ENCODE peak calls at places on chromosome 1, in ten cellular contexts. Z is activated naive CD8-positive, alpha-beta T cell treated with anti-CD3 and anti-CD28 coated beads for 36 hours; X is HEK293T; J is type B pancreatic cell; T is effector memory CD8-positive, alpha-beta T cell; U is prostate gland; C is NCI-H2081; W is fibroblast of the aortic adventitia; O is RCC 7860; M is NCI-H1092. H is an unnamed sample.

GRCh38 chr1:166129006-166129405 is 37.8 kb downstream of the FAM78B start:
- DNase-seq in Z (no peak), X (no peak), J (no peak), T (no peak), U (no peak), C (peak; percentile 37), W (no peak), O (no peak), M (no peak), H (no peak)

GRCh38 chr1:207935166-207935583 is 24.2 kb upstream of the CD34 start:
- DNase-seq in Z (no peak), X (no peak), J (no peak), T (no peak), U (no peak), C (no peak), W (no peak), O (peak; percentile 63), M (no peak), H (peak; percentile 23)

GRCh38 chr1:234608026-234608719 is 1.8 kb downstream of the IRF2BP2 start:
- DNase-seq in Z (peak; percentile 79), X (no peak), J (no peak), T (peak; percentile 72), U (peak; percentile 90), C (peak; percentile 76), W (peak; percentile 94), O (peak; percentile 97), M (peak; percentile 41), H (peak; percentile 79)

GRCh38 chr1:84691139-84691783 is 1.0 kb upstream of the SSX2IP start:
- DNase-seq in Z (peak; percentile 10), X (no peak), J (no peak), T (no peak), U (no peak), C (no peak), W (no peak), O (no peak), M (no peak), H (no peak)

GRCh38 chr1:29569971-29570634 is 333.8 kb downstream of the PTPRU start:
- DNase-seq in Z (no peak), X (no peak), J (no peak), T (no peak), U (no peak), C (no peak), W (peak; percentile 37), O (peak; percentile 99), M (no peak), H (peak; percentile 100)

GRCh38 chr1:2446394-2446793 is 29.7 kb upstream of the PLCH2 start:
- DNase-seq in Z (no peak), X (no peak), J (no peak), T (no peak), U (no peak), C (no peak), W (no peak), O (no peak), M (no peak), H (no peak)

GRCh38 chr1:234603221-234604204 is 6.5 kb downstream of the IRF2BP2 start:
- DNase-seq in Z (no peak), X (no peak), J (no peak), T (no peak), U (no peak), C (peak; percentile 19), W (peak; percentile 74), O (no peak), M (no peak), H (no peak)

GRCh38 chr1:101309334-101310221 is 72.8 kb downstream of the S1PR1 start:
- DNase-seq in Z (peak; percentile 64), X (peak; percentile 80), J (no peak), T (peak; percentile 72), U (peak; percentile 20), C (peak; percentile 19), W (peak; percentile 67), O (peak; percentile 44), M (peak; percentile 49), H (no peak)

GRCh38 chr1:155457237-155457636 is 105.4 kb downstream of the ASH1L start:
- DNase-seq in Z (no peak), X (no peak), J (no peak), T (no peak), U (no peak), C (no peak), W (no peak), O (no peak), M (no peak), H (no peak)

GRCh38 chr1:23628951-23629387 is 62.6 kb upstream of the RPL11 start:
- DNase-seq in Z (no peak), X (no peak), J (no peak), T (no peak), U (no peak), C (no peak), W (no peak), O (no peak), M (no peak), H (no peak)

GRCh38 chr1:179926494-179927205 is 28.0 kb upstream of the CEP350 start:
- DNase-seq in Z (no peak), X (no peak), J (no peak), T (no peak), U (no peak), C (no peak), W (peak; percentile 84), O (no peak), M (no peak), H (peak; percentile 5)

GRCh38 chr1:53362851-53363642 is 35.2 kb upstream of the LRP8 start:
- DNase-seq in Z (no peak), X (no peak), J (peak; percentile 44), T (no peak), U (no peak), C (no peak), W (no peak), O (no peak), M (no peak), H (no peak)

GRCh38 chr1:20483833-20484525 is 2.0 kb downstream of the CAMK2N1 start:
- DNase-seq in Z (no peak), X (no peak), J (no peak), T (no peak), U (no peak), C (no peak), W (peak; percentile 43), O (peak; percentile 14), M (peak; percentile 34), H (no peak)

GRCh38 chr1:78440381-78440793 is 50.4 kb upstream of the PTGFR start:
- DNase-seq in Z (no peak), X (no peak), J (no peak), T (no peak), U (no peak), C (no peak), W (peak; percentile 74), O (peak; percentile 77), M (no peak), H (no peak)